ENCODE peak calls at places on chromosomes 16 and 17, in four cellular contexts. M, E, G and O are unnamed samples.

GRCh38 chr17:56085576-56086267 is 67.6 kb upstream of the ANKFN1 start:
- DNase-seq in E (no peak), G (no peak), M (no peak), O (no peak)

GRCh38 chr17:78272181-78272913 is 40.9 kb downstream of the TMEM235 start:
- DNase-seq in E (peak; percentile 76), G (no peak), M (no peak), O (no peak)

GRCh38 chr16:89931964-89932363 is 8.8 kb downstream of the TUBB3 start:
- DNase-seq in M (no peak), E (no peak), G (no peak), O (no peak)

GRCh38 chr17:63156986-63157385 is 191.0 kb downstream of the TANC2 start:
- DNase-seq in E (no peak), G (no peak), M (no peak), O (no peak)

GRCh38 chr17:62933986-62934385 is 32.0 kb upstream of the TANC2 start:
- DNase-seq in G (no peak), M (no peak), E (no peak), O (no peak)

GRCh38 chr16:4115209-4115940 is 867 bp downstream of the ADCY9 start:
- DNase-seq in G (no peak), M (no peak), E (peak; percentile 38), O (peak; percentile 71)

GRCh38 chr17:64498308-64499203 is 1.7 kb upstream of the POLG2 start:
- DNase-seq in E (no peak), G (no peak), M (no peak), O (no peak)

GRCh38 chr16:21244798-21245197 is 11.3 kb downstream of the ANKS4B start:
- DNase-seq in G (no peak), E (no peak), M (no peak), O (no peak)

GRCh38 chr17:77611791-77612466 is 346.6 kb upstream of the TNRC6C start:
- DNase-seq in G (no peak), E (no peak), M (no peak), O (no peak)

GRCh38 chr16:87210949-87211348 is 106.2 kb downstream of the C16orf95 start:
- DNase-seq in G (no peak), M (no peak), E (no peak), O (no peak)

GRCh38 chr16:81585785-81586184 is 141.2 kb downstream of the CMIP start:
- DNase-seq in G (peak; percentile 50), E (peak; percentile 42), M (no peak), O (peak; percentile 76)

GRCh38 chr16:53768593-53768992 is 64.6 kb downstream of the FTO start:
- DNase-seq in G (no peak), E (no peak), M (no peak), O (peak; percentile 39)

GRCh38 chr16:78770353-78771091 is 671.1 kb downstream of the WWOX start:
- DNase-seq in E (peak; percentile 86), G (peak; percentile 67), M (no peak), O (peak; percentile 49)

GRCh38 chr17:80137131-80137530 is 9.8 kb downstream of the EIF4A3 start:
- DNase-seq in M (no peak), G (no peak), E (no peak), O (no peak)

GRCh38 chr17:47811709-47812108 is 9.9 kb downstream of the OSBPL7 start:
- DNase-seq in G (no peak), M (no peak), E (no peak), O (no peak)

GRCh38 chr17:18967806-18968744 is 16.1 kb downstream of the SLC5A10 start:
- DNase-seq in G (no peak), M (no peak), E (peak; percentile 29), O (no peak)

GRCh38 chr16:85566502-85567100 is 46.5 kb upstream of the GSE1 start:
- DNase-seq in E (peak; percentile 93), M (no peak), G (no peak), O (no peak)

GRCh38 chr17:6444573-6445335 is 499 bp downstream of the PIMREG start:
- DNase-seq in E (no peak), M (no peak), G (no peak), O (no peak)

GRCh38 chr16:57023541-57024249 is 34.3 kb downstream of the NLRC5 start:
- DNase-seq in E (no peak), G (no peak), M (no peak), O (no peak)

GRCh38 chr17:78242024-78242742 is 10.8 kb downstream of the TMEM235 start:
- DNase-seq in G (no peak), M (peak; percentile 66), E (no peak), O (no peak)

GRCh38 chr17:43767713-43768059 is 9.1 kb upstream of the SOST start:
- DNase-seq in M (no peak), E (no peak), G (no peak), O (no peak)

GRCh38 chr16:2968368-2968737 is 795 bp upstream of the PAQR4 start:
- DNase-seq in M (no peak), G (no peak), E (peak; percentile 54), O (no peak)

GRCh38 chr16:85309656-85310587 is 197.7 kb upstream of the CIBAR2 start:
- DNase-seq in G (peak; percentile 34), M (no peak), E (peak; percentile 46), O (no peak)

GRCh38 chr17:51119415-51120356 is 982 bp downstream of the SPAG9 start:
- DNase-seq in M (no peak), G (peak; percentile 65), E (peak; percentile 27), O (peak; percentile 50)

GRCh38 chr16:60648260-60648659 is 1388.0 kb downstream of the CDH8 start:
- DNase-seq in E (no peak), M (no peak), G (no peak), O (no peak)

GRCh38 chr16:67966549-67967182 is 1.8 kb downstream of the SLC12A4 start:
- DNase-seq in E (peak; percentile 58), G (peak; percentile 65), M (no peak), O (peak; percentile 44)

GRCh38 chr17:60524463-60525346 is 1.3 kb downstream of the APPBP2 start:
- DNase-seq in G (no peak), M (no peak), E (no peak), O (no peak)

GRCh38 chr17:45316271-45317112 is at the start of gene MAP3K14:
- DNase-seq in G (peak; percentile 68), E (no peak), M (no peak), O (peak; percentile 71)

GRCh38 chr17:74185786-74186185 is 17.7 kb upstream of the RPL38 start:
- DNase-seq in M (no peak), E (no peak), G (no peak), O (no peak)

GRCh38 chr17:66313995-66314659 is 11.7 kb downstream of the PRKCA start:
- DNase-seq in G (no peak), E (no peak), M (no peak), O (no peak)

GRCh38 chr16:85386467-85387170 is 226.5 kb upstream of the GSE1 start:
- DNase-seq in E (no peak), G (no peak), M (no peak), O (no peak)

GRCh38 chr16:85112364-85112763 is at the start of gene CIBAR2:
- DNase-seq in G (no peak), E (no peak), M (no peak), O (peak; percentile 29)

GRCh38 chr16:3810198-3810664 is 70.3 kb downstream of the CREBBP start:
- DNase-seq in M (peak; percentile 63), E (no peak), G (no peak), O (no peak)

GRCh38 chr17:43839670-43840101 is 6.7 kb upstream of the MPP3 start:
- DNase-seq in E (no peak), M (no peak), G (peak; percentile 48), O (peak; percentile 88)

GRCh38 chr17:1467258-1467657 is 11.2 kb upstream of the CRK start:
- DNase-seq in M (no peak), E (no peak), G (no peak), O (no peak)

GRCh38 chr17:1470071-1470773 is 14.2 kb upstream of the CRK start:
- DNase-seq in M (no peak), G (no peak), E (no peak), O (no peak)

GRCh38 chr17:1470774-1471462 is 14.9 kb upstream of the CRK start:
- DNase-seq in G (no peak), E (no peak), M (no peak), O (no peak)

GRCh38 chr17:1467898-1468492 is 12.0 kb upstream of the CRK start:
- DNase-seq in G (peak; percentile 92), E (no peak), M (no peak), O (no peak)

GRCh38 chr17:1469231-1469852 is 13.3 kb upstream of the CRK start:
- DNase-seq in M (no peak), E (no peak), G (no peak), O (peak; percentile 97)
- TF ChIP-seq CHD2 in M (no peak), E (no peak), G (no peak), O (peak; percentile 77)

GRCh38 chr16:51164167-51164566 is 13.1 kb upstream of the SALL1 start:
- DNase-seq in M (no peak), G (no peak), E (no peak), O (no peak)
- TF ChIP-seq HDAC2 in M (no peak), G (no peak), E (no peak), O (no peak)

GRCh38 chr16:66486199-66486772 is 59.2 kb downstream of the BEAN1 start:
- DNase-seq in M (no peak), G (no peak), E (no peak), O (no peak)

GRCh38 chr16:66484453-66485213 is 57.5 kb downstream of the BEAN1 start:
- DNase-seq in E (no peak), M (no peak), G (no peak), O (peak; percentile 19)

GRCh38 chr16:66481943-66482390 is 54.9 kb downstream of the BEAN1 start:
- DNase-seq in G (no peak), M (no peak), E (no peak), O (no peak)

GRCh38 chr16:66485361-66485760 is 58.3 kb downstream of the BEAN1 start:
- DNase-seq in M (no peak), E (no peak), G (no peak), O (no peak)

DNA sequence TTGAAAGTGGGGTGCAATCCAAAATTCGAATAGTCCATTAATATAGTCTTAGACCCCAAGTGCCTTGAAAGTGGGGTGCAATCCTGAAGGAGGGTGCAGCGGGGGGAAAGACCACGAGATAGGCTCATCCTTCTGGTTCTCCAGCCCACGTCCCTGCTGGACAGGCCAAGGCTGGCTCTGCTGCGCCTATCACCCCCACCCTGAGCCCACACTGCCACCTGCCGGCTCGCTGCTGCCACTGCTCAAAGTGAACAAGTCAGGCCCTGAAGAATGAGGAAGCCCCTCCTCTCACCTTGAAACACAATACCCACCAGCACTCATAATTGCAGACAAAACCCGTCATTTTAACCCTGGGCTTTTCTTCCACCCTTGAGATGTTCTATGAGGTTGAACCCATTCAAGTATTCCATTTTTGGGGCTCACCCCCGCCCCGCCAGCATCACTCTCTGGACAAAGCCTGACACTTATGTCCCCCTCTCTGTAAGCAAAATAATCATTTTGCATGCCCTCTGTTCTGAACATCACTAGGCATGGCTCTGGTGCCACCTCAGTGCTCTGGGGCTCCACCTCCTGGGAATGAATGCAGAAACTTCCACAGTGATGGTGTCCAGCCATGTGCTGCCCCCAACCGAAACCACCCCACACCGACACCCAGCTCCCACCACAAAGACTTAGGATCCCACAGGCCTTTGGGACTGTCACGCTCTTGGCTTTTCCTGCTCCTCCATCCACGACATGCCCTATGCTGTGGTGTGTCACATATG is 56.8 kb downstream of the BEAN1 start:
- DNase-seq in G (peak; percentile 69), M (no peak), E (peak; percentile 85), O (peak; percentile 80)
- TF ChIP-seq BHLHE40 in G (peak; percentile 41), M (no peak), E (peak; percentile 24), O (no peak)

GRCh38 chr16:6170022-6170421 is 1072.4 kb upstream of the EEF2KMT start:
- DNase-seq in M (no peak), E (no peak), G (no peak), O (no peak)

GRCh38 chr16:6160303-6160702 is 1062.7 kb upstream of the EEF2KMT start:
- DNase-seq in G (no peak), E (no peak), M (no peak), O (no peak)

GRCh38 chr16:6160871-6161270 is 1063.3 kb upstream of the EEF2KMT start:
- DNase-seq in E (no peak), M (no peak), G (no peak), O (no peak)

GRCh38 chr16:6165330-6165984 is 1067.9 kb upstream of the EEF2KMT start:
- DNase-seq in G (no peak), E (no peak), M (no peak), O (no peak)
- TF ChIP-seq CHD2 in G (no peak), E (no peak), M (no peak), O (no peak)